ENCODE peak calls at places on chromosome 15, in five cellular contexts. H is ovary, X is uterus, R is RWPE1, K is body of pancreas. Q is an unnamed sample.
A peak's percentile ranks its signal among the peaks of the same experiment; 100 is the strongest.

GRCh38 chr15:63436872-63437375 is 55.3 kb upstream of the CA12 start:
- DNase-seq in H (peak; percentile 80), X (peak; percentile 77), R (no peak), K (peak; percentile 80), Q (no peak)

GRCh38 chr15:74433592-74434259 is at the start of gene SEMA7A:
- DNase-seq in R (peak; percentile 95), K (peak; percentile 84), H (peak; percentile 79), X (peak; percentile 81), Q (peak; percentile 80)

GRCh38 chr15:33086500-33087141 is 107.9 kb downstream of the FMN1 start:
- DNase-seq in X (no peak), H (no peak), K (no peak), R (peak; percentile 44), Q (no peak)

GRCh38 chr15:94110476-94111130 is 120.8 kb upstream of the MCTP2 start:
- DNase-seq in H (no peak), R (no peak), K (no peak), X (no peak), Q (no peak)

GRCh38 chr15:43511012-43511885 is 6.2 kb upstream of the MAP1A start:
- DNase-seq in R (no peak), H (no peak), K (peak; percentile 13), X (no peak), Q (peak; percentile 73)

GRCh38 chr15:26113296-26113695 is 250.2 kb upstream of the ATP10A start:
- DNase-seq in H (no peak), R (no peak), K (no peak), X (no peak), Q (no peak)

GRCh38 chr15:80878242-80878866 is 99.2 kb downstream of the CEMIP start:
- DNase-seq in K (no peak), R (no peak), X (no peak), H (no peak), Q (no peak)

GRCh38 chr15:23565395-23566069 is at the start of gene MKRN3:
- DNase-seq in K (no peak), R (no peak), H (no peak), X (no peak), Q (peak; percentile 52)

GRCh38 chr15:42919308-42919707 is 1.3 kb downstream of the TTBK2 start:
- DNase-seq in K (no peak), R (no peak), X (no peak), H (no peak), Q (no peak)

GRCh38 chr15:38072507-38073277 is 138.3 kb downstream of the TMCO5A start:
- DNase-seq in R (peak; percentile 73), X (peak; percentile 61), K (peak; percentile 73), H (peak; percentile 60), Q (peak; percentile 82)

GRCh38 chr15:64134322-64134829 is 17.2 kb upstream of the SNX22 start:
- DNase-seq in H (peak; percentile 45), K (peak; percentile 42), X (no peak), R (no peak), Q (peak; percentile 74)

GRCh38 chr15:101709466-101709865 is 14.8 kb downstream of the TARS3 start:
- DNase-seq in R (no peak), X (no peak), K (no peak), H (no peak), Q (peak; percentile 27)

GRCh38 chr15:31893770-31894169 is 136.5 kb upstream of the CHRNA7 start:
- DNase-seq in X (no peak), K (no peak), H (no peak), R (no peak), Q (no peak)

GRCh38 chr15:49045691-49046112 is 544 bp downstream of the SECISBP2L start:
- DNase-seq in X (no peak), H (no peak), K (no peak), R (peak; percentile 53), Q (no peak)

GRCh38 chr15:59268199-59268979 is 61.7 kb downstream of the LDHAL6B start:
- DNase-seq in R (peak; percentile 46), K (no peak), H (no peak), X (no peak), Q (no peak)

GRCh38 chr15:89095556-89095955 is 7.3 kb downstream of the ABHD2 start:
- DNase-seq in H (no peak), X (no peak), R (no peak), K (no peak), Q (no peak)

GRCh38 chr15:27017168-27017809 is 46.3 kb downstream of the GABRG3 start:
- DNase-seq in K (peak; percentile 55), H (no peak), X (no peak), R (peak; percentile 63), Q (peak; percentile 65)

GRCh38 chr15:92091155-92091734 is 237.7 kb downstream of the SLCO3A1 start:
- DNase-seq in R (peak; percentile 31), X (no peak), K (peak; percentile 49), H (no peak), Q (no peak)

GRCh38 chr15:39486546-39487081 is 94.3 kb upstream of the THBS1 start:
- DNase-seq in H (no peak), R (no peak), X (no peak), K (no peak), Q (no peak)
- H3K27ac ChIP-seq in H (peak overlapping the region; percentile 58), R (no peak overlapping the region), X (peak overlapping the region; percentile 87), K (no peak overlapping the region), Q (no peak overlapping the region)

GRCh38 chr15:71139264-71139663 is 24.0 kb downstream of the THSD4 start:
- DNase-seq in K (no peak), X (no peak), H (no peak), R (no peak), Q (no peak)
- H3K27ac ChIP-seq in K (peak overlapping the region; percentile 76), X (no peak overlapping the region), H (no peak overlapping the region), R (no peak overlapping the region), Q (no peak overlapping the region)

DNA sequence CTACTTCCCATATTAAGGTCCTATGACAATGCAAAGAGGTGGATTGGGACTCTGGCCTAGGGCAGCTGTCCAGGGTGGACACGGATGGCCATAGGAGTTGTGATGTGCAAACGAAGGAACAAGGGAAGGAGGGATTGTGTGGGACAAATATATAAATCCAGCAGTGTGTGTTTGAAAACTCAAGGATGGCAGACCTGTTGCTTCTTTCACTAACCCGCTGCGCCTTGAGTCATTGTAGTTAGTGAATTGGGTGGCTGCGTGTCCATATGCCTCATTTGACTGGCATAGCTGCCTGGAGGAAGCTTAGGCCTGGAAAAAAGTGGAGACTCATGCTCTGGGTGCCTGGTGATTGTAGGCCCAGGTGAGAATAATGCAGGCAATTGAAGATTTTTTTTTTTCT is 334.7 kb downstream of the THSD4 start:
- DNase-seq in R (no peak), K (no peak), X (no peak), H (no peak), Q (no peak)
- H3K27ac ChIP-seq in R (no peak overlapping the region), K (no peak overlapping the region), X (peak overlapping the region; percentile 50), H (no peak overlapping the region), Q (no peak overlapping the region)

DNA sequence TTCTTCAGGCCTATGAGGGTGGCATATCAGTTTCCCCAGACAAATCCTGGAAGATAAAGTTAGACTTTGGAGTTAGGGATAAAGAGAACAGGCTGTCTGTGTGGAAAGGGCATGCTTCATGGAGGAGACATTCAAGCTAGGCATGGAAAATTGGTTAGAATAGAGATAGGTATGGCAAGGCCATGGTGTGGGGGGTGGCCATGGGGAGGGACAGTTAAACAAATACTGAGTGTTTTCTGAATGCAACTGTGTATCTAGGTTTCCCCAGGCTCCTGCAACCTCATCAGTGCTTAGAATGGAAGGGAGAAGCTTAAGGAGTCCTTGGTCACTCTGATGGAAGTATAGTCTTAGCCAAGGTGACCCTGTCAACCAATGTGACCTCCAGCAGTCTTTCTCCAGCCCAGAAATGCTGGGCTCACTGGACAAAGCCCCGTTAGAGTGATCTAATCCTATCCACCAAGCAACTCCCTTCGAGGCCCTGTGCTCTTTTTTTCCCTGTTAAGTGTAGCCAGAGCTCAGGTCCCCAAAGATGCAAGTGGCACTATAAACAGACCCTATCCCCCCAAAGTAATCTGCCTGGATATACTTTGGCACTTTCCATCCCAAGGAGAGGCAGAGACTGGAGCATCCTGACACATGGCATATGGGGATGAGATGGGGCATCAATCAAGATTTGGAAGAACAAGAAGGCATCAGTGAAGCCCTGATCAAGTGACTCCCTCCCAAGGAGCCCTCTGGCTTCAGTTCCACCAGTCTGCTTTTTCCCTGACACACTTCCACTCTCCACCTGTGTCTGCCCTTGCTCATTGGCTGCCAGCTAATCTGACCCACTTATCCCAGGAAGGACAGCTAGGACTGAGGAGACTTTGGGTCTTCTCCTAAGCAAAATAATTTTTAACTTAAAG is 5.6 kb upstream of the PKM start:
- DNase-seq in X (no peak), H (no peak), R (no peak), K (no peak), Q (no peak)
- H3K27ac ChIP-seq in X (no peak overlapping the region), H (no peak overlapping the region), R (peak overlapping the region; percentile 92), K (no peak overlapping the region), Q (no peak overlapping the region)

DNA sequence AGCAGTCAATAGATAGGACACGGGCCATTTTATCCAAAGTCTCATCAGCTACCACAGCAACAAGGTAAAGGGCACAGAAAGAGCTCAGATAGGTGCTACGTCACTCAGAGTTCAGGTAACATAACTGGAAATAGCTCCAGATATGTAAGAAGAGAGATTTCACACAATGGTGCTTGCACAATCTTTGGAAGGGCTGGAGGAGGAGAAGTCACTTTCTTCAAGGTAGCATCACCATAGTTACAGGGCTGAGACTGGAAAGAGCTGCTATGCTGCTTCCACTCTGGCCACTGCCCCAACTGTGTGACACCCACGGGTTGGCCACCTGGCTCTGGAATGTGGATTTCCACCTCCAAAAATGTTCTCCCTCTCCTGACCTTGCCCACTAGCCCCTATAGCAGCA is 448.8 kb upstream of the THBS1 start:
- DNase-seq in K (no peak), R (no peak), X (no peak), H (no peak), Q (no peak)
- H3K27ac ChIP-seq in K (no peak overlapping the region), R (no peak overlapping the region), X (no peak overlapping the region), H (no peak overlapping the region), Q (no peak overlapping the region)

GRCh38 chr15:73388256-73388781 is 19.6 kb upstream of the HCN4 start:
- DNase-seq in R (peak; percentile 84), X (no peak), K (peak; percentile 38), H (no peak), Q (no peak)

GRCh38 chr15:73389539-73389938 is 20.8 kb upstream of the HCN4 start:
- DNase-seq in K (no peak), H (no peak), R (no peak), X (no peak), Q (no peak)

GRCh38 chr15:73389971-73390544 is 21.3 kb upstream of the HCN4 start:
- DNase-seq in R (no peak), X (no peak), H (no peak), K (no peak), Q (no peak)

GRCh38 chr15:73392025-73392424 is 23.3 kb upstream of the HCN4 start:
- DNase-seq in K (no peak), X (no peak), H (no peak), R (no peak), Q (no peak)

GRCh38 chr15:73391128-73391864 is 22.5 kb upstream of the HCN4 start:
- DNase-seq in K (no peak), R (no peak), X (no peak), H (no peak), Q (no peak)
- H3K27ac ChIP-seq in K (no peak overlapping the region), R (no peak overlapping the region), X (no peak overlapping the region), H (no peak overlapping the region), Q (no peak overlapping the region)

Q was measured in caudate nucleus.